ENCODE peak calls at places on chromosomes 6 and 20, in seven cellular contexts. F is A549, S is lower lobe of right lung, G is left ventricle myocardium inferior, Y is choroid plexus epithelial cell, H is astrocyte of the cerebellum, Q is IMR-90. W is an unnamed sample.

GRCh38 chr6:24078200-24078599 is 47.8 kb upstream of the NRSN1 start:
- DNase-seq in H (peak), Y (no peak), G (no peak), S (no peak), Q (no peak), F (no peak), W (peak)

GRCh38 chr20:58719971-58720371 is 27.4 kb downstream of the NPEPL1 start:
- DNase-seq in Q (no peak), F (no peak), H (no peak), G (no peak), Y (no peak), S (no peak), W (no peak)

GRCh38 chr20:9241232-9241692 is 172.4 kb downstream of the PLCB4 start:
- DNase-seq in S (no peak), Y (peak), F (no peak), G (no peak), H (peak), Q (peak), W (peak)

GRCh38 chr6:72422126-72422680 is 199.7 kb upstream of the KCNQ5 start:
- DNase-seq in S (no peak), G (no peak), F (no peak), Q (peak), H (no peak), Y (no peak), W (no peak)

GRCh38 chr20:19712737-19713260 is 45.3 kb upstream of the RIN2 start:
- DNase-seq in S (no peak), F (no peak), Q (peak), Y (no peak), H (peak), G (no peak), W (no peak)

GRCh38 chr6:42359021-42359420 is 92.7 kb downstream of the TRERF1 start:
- DNase-seq in F (peak), Y (no peak), S (no peak), H (no peak), Q (no peak), G (no peak), W (no peak)

GRCh38 chr6:107550241-107550840 is 60.4 kb downstream of the SOBP start:
- DNase-seq in Q (no peak), G (no peak), H (no peak), F (no peak), S (no peak), Y (no peak), W (no peak)

GRCh38 chr6:169953686-169954085 is 202.3 kb downstream of the ERMARD start:
- DNase-seq in F (no peak), Y (no peak), H (no peak), Q (no peak), S (no peak), G (no peak), W (no peak)

GRCh38 chr20:17747431-17747846 is 47.7 kb downstream of the BANF2 start:
- DNase-seq in Y (peak), G (no peak), H (peak), S (no peak), F (peak), Q (peak), W (peak)

GRCh38 chr6:142725024-142725770 is 219.8 kb downstream of the HIVEP2 start:
- DNase-seq in Q (no peak), F (no peak), S (no peak), H (no peak), Y (no peak), G (no peak), W (no peak)

GRCh38 chr6:169778646-169779045 is 27.2 kb downstream of the ERMARD start:
- DNase-seq in G (no peak), S (no peak), H (no peak), F (no peak), Q (no peak), Y (no peak), W (no peak)

GRCh38 chr6:74940211-74940610 is 265.6 kb downstream of the COL12A1 start:
- DNase-seq in G (no peak), H (no peak), Q (peak), F (no peak), Y (peak), S (no peak), W (no peak)

GRCh38 chr20:47256665-47257236 is 99.7 kb downstream of the ZMYND8 start:
- DNase-seq in Q (peak), Y (peak), S (no peak), G (no peak), F (no peak), H (no peak), W (peak)

GRCh38 chr20:25484911-25485511 is 77.5 kb downstream of the GINS1 start:
- DNase-seq in F (no peak), Y (peak), H (peak), S (no peak), G (no peak), Q (no peak), W (no peak)

GRCh38 chr20:44684047-44684965 is 30.9 kb upstream of the CCN5 start:
- DNase-seq in G (no peak), F (no peak), Y (no peak), Q (no peak), S (no peak), H (no peak), W (no peak)

GRCh38 chr6:6646384-6646783 is 57.9 kb downstream of the LY86 start:
- DNase-seq in S (no peak), G (no peak), Q (no peak), H (no peak), F (no peak), Y (no peak), W (no peak)

GRCh38 chr6:6645266-6645917 is 56.9 kb downstream of the LY86 start:
- DNase-seq in G (no peak), F (no peak), Q (no peak), H (no peak), Y (no peak), S (no peak), W (no peak)

GRCh38 chr6:6649824-6650349 is 61.4 kb downstream of the LY86 start:
- DNase-seq in Y (no peak), G (no peak), Q (no peak), S (no peak), F (no peak), H (no peak), W (no peak)

GRCh38 chr6:6648659-6649343 is 60.3 kb downstream of the LY86 start:
- DNase-seq in Q (no peak), S (no peak), Y (no peak), G (no peak), F (no peak), H (no peak), W (no peak)

DNA sequence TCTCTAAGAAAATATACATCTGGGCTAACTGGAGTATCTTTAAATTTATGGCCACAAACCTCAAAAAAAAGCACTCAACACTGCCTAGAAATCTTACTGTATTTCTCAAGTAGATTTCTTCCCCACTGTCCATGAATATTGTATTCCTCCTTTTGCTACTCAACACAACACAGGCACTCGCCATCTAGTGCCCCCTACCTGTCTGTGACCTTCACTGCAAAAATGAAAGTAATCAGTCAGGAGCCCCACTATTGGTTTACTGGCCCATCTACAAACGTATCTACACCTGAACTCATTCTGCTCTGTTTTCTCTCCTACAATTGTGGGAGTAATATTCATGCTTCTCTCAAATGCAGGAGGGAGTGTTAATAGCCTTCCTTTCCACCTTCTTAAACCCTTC is 58.3 kb downstream of the LY86 start:
- DNase-seq in Q (no peak), Y (no peak), F (no peak), H (no peak), G (no peak), S (no peak), W (no peak)
- TF ChIP-seq CTCF in Q (no peak), Y (no peak), F (no peak), H (no peak), G (no peak), S (no peak), W (no peak)

GRCh38 chr6:127481628-127482027 is 22.4 kb upstream of the KIAA0408 start:
- DNase-seq in H (no peak), S (no peak), Q (peak), F (no peak), G (no peak), Y (peak), W (peak)
- H3K4me3 ChIP-seq in H (no peak), S (no peak), Q (no peak), F (no peak), G (no peak), Y (no peak), W (no peak)

GRCh38 chr6:26019261-26019845 is 56.8 kb downstream of the TRIM38 start:
- DNase-seq in G (no peak), Y (peak), F (no peak), S (no peak), Q (no peak), H (no peak), W (peak)

GRCh38 chr6:26016326-26017275 is 54.0 kb downstream of the TRIM38 start:
- DNase-seq in Q (peak), H (no peak), S (no peak), Y (peak), F (no peak), G (peak), W (peak)

GRCh38 chr6:26020983-26021349 is 58.4 kb downstream of the TRIM38 start:
- DNase-seq in F (no peak), G (peak), Q (peak), S (peak), Y (peak), H (no peak), W (peak)

GRCh38 chr6:26020291-26020982 is 57.8 kb downstream of the TRIM38 start:
- DNase-seq in S (peak), F (peak), Y (peak), H (peak), G (peak), Q (peak), W (peak)

GRCh38 chr6:26017567-26017966 is 55.0 kb downstream of the TRIM38 start:
- DNase-seq in H (no peak), Q (peak), Y (peak), S (peak), F (no peak), G (peak), W (peak)
- TF ChIP-seq CTCF in H (peak), Q (peak), Y (peak), S (peak), F (no peak), G (peak), W (peak)

GRCh38 chr20:29319725-29320124 is 1937.7 kb upstream of the DEFB115 start:
- DNase-seq in Y (no peak), H (no peak), G (no peak), Q (no peak), S (no peak), F (no peak), W (no peak)

GRCh38 chr20:29326376-29327070 is 1930.9 kb upstream of the DEFB115 start:
- DNase-seq in S (no peak), Q (no peak), H (no peak), Y (no peak), F (no peak), G (no peak), W (no peak)

DNA sequence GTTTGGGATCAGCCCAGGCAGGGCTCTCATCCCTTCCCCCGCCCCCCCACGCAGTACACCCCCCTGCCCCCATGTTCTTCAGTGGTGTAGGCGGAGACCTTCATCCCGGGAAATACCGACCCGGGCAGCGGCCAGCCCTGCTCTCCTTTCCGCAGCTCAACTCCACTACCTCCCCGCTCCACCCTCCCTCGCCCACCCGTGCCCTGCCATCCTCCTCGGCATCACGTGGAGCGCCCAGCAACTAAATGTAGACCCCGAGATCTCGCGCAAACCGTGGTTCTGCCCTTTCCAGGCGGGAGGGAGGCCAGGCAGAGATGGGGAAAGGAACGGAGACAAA is 1932.2 kb upstream of the DEFB115 start:
- DNase-seq in H (no peak), F (no peak), S (no peak), Y (no peak), Q (no peak), G (no peak), W (no peak)
- H3K4me3 ChIP-seq in H (no peak), F (no peak), S (no peak), Y (no peak), Q (no peak), G (no peak), W (no peak)

DNA sequence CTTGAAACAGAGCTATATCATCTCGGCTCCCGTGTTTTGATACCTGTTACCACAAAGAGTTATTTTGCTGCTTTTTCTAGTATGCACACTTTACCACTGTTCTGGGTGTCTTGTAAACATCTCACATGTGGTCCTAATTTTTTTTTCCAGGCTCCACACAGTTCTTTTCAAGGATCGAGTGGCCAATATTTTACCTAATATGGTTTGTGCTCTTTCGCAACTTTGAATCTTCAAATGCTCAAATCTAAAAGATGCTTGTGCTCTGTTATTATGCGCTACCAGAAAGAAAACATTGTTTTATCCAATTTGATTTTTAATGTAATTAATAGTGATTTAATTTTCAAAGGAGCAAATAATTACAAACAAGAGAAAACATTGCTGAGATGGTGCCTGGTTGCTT is 10.7 kb downstream of the ENPP5 start:
- DNase-seq in Q (no peak), H (no peak), Y (no peak), F (no peak), G (no peak), S (no peak), W (peak)
- TF ChIP-seq CTCF in Q (no peak), H (no peak), Y (no peak), F (no peak), G (no peak), S (no peak), W (no peak)

GRCh38 chr6:159513914-159514313 is 179.1 kb downstream of the SOD2 start:
- DNase-seq in F (no peak), Y (no peak), H (no peak), G (no peak), S (no peak), Q (no peak), W (no peak)
- H3K4me3 ChIP-seq in F (no peak), Y (no peak), H (no peak), G (no peak), S (no peak), Q (no peak), W (no peak)

GRCh38 chr6:29602564-29603361 is 17.8 kb downstream of the OR2H2 start:
- DNase-seq in H (no peak), F (peak), G (no peak), Q (peak), S (no peak), Y (peak), W (no peak)
- TF ChIP-seq CTCF in H (peak), F (peak), G (no peak), Q (peak), S (no peak), Y (peak), W (peak)

W was measured in fibroblast of mammary gland.